ENCODE peak calls at places on chromosomes 16 and 17, in seven cellular contexts. D is tibial artery, T is upper lobe of right lung, I is HCT116, Q is right cardiac atrium, C is adrenal gland, G is H1. S is an unnamed sample.

GRCh38 chr16:88835383-88835782 is 21.4 kb downstream of the GALNS start:
- DNase-seq in D (peak; percentile 80), T (no peak), I (no peak), Q (peak; percentile 81), C (no peak), G (no peak), S (no peak)

GRCh38 chr17:28320215-28321061 is 1.4 kb downstream of the TMEM97 start:
- DNase-seq in D (no peak), T (no peak), I (no peak), Q (no peak), C (no peak), G (no peak), S (no peak)

GRCh38 chr16:80932725-80933124 is 74.0 kb downstream of the CMC2 start:
- DNase-seq in D (peak; percentile 32), T (no peak), I (no peak), Q (peak; percentile 76), C (peak; percentile 67), G (no peak), S (peak; percentile 18)

GRCh38 chr17:45940826-45941225 is 46.5 kb downstream of the MAPT start:
- DNase-seq in D (peak; percentile 83), T (no peak), I (no peak), Q (peak; percentile 59), C (no peak), G (no peak), S (no peak)

GRCh38 chr17:72901657-72902056 is 190.8 kb downstream of the SLC39A11 start:
- DNase-seq in D (no peak), T (no peak), I (no peak), Q (no peak), C (no peak), G (no peak), S (no peak)

GRCh38 chr17:8243827-8244226 is 4.0 kb downstream of the CTC1 start:
- DNase-seq in D (no peak), T (no peak), I (no peak), Q (no peak), C (no peak), G (no peak), S (no peak)

GRCh38 chr17:58039975-58040374 is 32.9 kb upstream of the SRSF1 start:
- DNase-seq in D (no peak), T (no peak), I (no peak), Q (no peak), C (no peak), G (no peak), S (peak; percentile 36)

GRCh38 chr17:1039511-1040215 is 42.7 kb downstream of the TIMM22 start:
- DNase-seq in D (peak; percentile 85), T (peak; percentile 93), I (no peak), Q (peak; percentile 82), C (peak; percentile 78), G (no peak), S (no peak)

GRCh38 chr17:78722101-78722761 is 59.8 kb downstream of the CYTH1 start:
- DNase-seq in D (peak; percentile 46), T (peak; percentile 71), I (no peak), Q (no peak), C (no peak), G (no peak), S (no peak)

GRCh38 chr16:995087-995486 is 13.5 kb downstream of the SOX8 start:
- DNase-seq in D (no peak), T (no peak), I (no peak), Q (no peak), C (no peak), G (no peak), S (no peak)

GRCh38 chr16:998211-998610 is 16.6 kb downstream of the SOX8 start:
- DNase-seq in D (no peak), T (no peak), I (no peak), Q (no peak), C (no peak), G (no peak), S (no peak)

GRCh38 chr16:995783-996182 is 14.2 kb downstream of the SOX8 start:
- DNase-seq in D (no peak), T (no peak), I (no peak), Q (no peak), C (no peak), G (no peak), S (no peak)

GRCh38 chr16:997440-998051 is 16.0 kb downstream of the SOX8 start:
- DNase-seq in D (peak; percentile 35), T (no peak), I (no peak), Q (peak; percentile 45), C (no peak), G (peak; percentile 33), S (no peak)

DNA sequence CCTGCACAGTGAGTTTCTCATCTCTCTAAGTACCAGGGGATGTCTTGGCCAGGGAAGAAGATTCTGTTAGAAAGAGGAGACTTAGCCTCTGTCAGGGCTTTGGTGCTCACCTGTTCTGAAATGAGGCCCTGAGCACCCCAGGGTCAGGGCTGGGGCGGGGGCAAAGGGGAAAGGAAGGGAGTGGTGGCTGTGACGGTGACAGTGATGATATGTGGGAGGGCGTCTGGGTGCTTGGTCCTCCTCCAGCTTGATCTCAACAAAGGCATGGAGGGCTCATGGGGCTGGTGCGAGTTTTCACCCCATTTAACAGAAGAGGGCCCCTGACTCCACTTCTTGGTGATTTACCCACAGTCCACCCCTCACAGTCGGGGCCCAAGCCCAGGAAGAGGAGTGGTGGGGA is 15.1 kb downstream of the SOX8 start:
- DNase-seq in D (no peak), T (no peak), I (no peak), Q (no peak), C (no peak), G (no peak), S (no peak)
- H3K27ac ChIP-seq in D (no peak overlapping the region), T (no peak overlapping the region), I (no peak overlapping the region), Q (no peak overlapping the region), C (no peak overlapping the region), G (no peak overlapping the region), S (no peak overlapping the region)

GRCh38 chr16:24098896-24099295 is 157.2 kb upstream of the CACNG3 start:
- DNase-seq in D (no peak), T (no peak), I (no peak), Q (no peak), C (no peak), G (no peak), S (no peak)
- H3K27ac ChIP-seq in D (no peak overlapping the region), T (no peak overlapping the region), I (no peak overlapping the region), Q (no peak overlapping the region), C (no peak overlapping the region), G (no peak overlapping the region), S (no peak overlapping the region)

GRCh38 chr16:71727545-71728324 is 3.2 kb upstream of the PHLPP2 start:
- DNase-seq in D (no peak), T (no peak), I (no peak), Q (no peak), C (no peak), G (no peak), S (no peak)
- H3K27ac ChIP-seq in D (peak overlapping the region; percentile 49), T (no peak overlapping the region), I (no peak overlapping the region), Q (no peak overlapping the region), C (no peak overlapping the region), G (no peak overlapping the region), S (no peak overlapping the region)

GRCh38 chr16:75238853-75239371 is 12.5 kb downstream of the BCAR1 start:
- DNase-seq in D (peak; percentile 67), T (no peak), I (no peak), Q (no peak), C (no peak), G (no peak), S (no peak)

GRCh38 chr16:75241412-75241811 is 10.0 kb downstream of the BCAR1 start:
- DNase-seq in D (no peak), T (no peak), I (no peak), Q (no peak), C (no peak), G (no peak), S (no peak)

GRCh38 chr16:75238132-75238852 is 13.1 kb downstream of the BCAR1 start:
- DNase-seq in D (peak; percentile 86), T (peak; percentile 79), I (no peak), Q (peak; percentile 81), C (peak; percentile 87), G (no peak), S (no peak)

GRCh38 chr16:75237398-75238131 is 13.9 kb downstream of the BCAR1 start:
- DNase-seq in D (no peak), T (peak; percentile 52), I (no peak), Q (no peak), C (peak; percentile 25), G (no peak), S (no peak)

GRCh38 chr16:75239463-75240122 is 11.8 kb downstream of the BCAR1 start:
- DNase-seq in D (no peak), T (peak; percentile 56), I (no peak), Q (no peak), C (no peak), G (no peak), S (no peak)
- H3K27ac ChIP-seq in D (peak overlapping the region; percentile 93), T (peak overlapping the region; percentile 66), I (peak overlapping the region; percentile 51), Q (peak overlapping the region; percentile 7), C (no peak overlapping the region), G (no peak overlapping the region), S (no peak overlapping the region)